ENCODE peak calls at places on chromosomes 1 and 21, in ten cellular contexts. One of them, this sample, is unnamed.

GRCh38 chr1:16397095-16397494 is 30.1 kb downstream of the SZRD1 start:
- DNase-seq in mesothelial cell of epicardium: no peak
- DNase-seq in stimulated activated CD4-positive, alpha-beta T cell treated with anti-CD3 and anti-CD28 coated beads, Interleukin-12 subunit alpha, Interleukin-12 subunit beta, amount 100 ng/mL, for 4 hours: no peak
- DNase-seq in activated naive CD8-positive, alpha-beta T cell treated with anti-CD3 and anti-CD28 coated beads, Interleukin-2, amount 50 U/mL, for 24 hours: no peak
- DNase-seq in AG09309: no peak
- DNase-seq in NCI-H446 treated with DMSO at 0.1 percent for 48 hours: no peak
- DNase-seq in SK-N-SH: no peak
- DNase-seq in RWPE1: no peak
- DNase-seq in Right ventricle myocardium inferior: no peak
- DNase-seq in substantia nigra: no peak
- DNase-seq in this sample: no peak

GRCh38 chr1:87918398-87918797 is 589.7 kb downstream of the LMO4 start:
- DNase-seq in mesothelial cell of epicardium: no peak
- DNase-seq in stimulated activated CD4-positive, alpha-beta T cell treated with anti-CD3 and anti-CD28 coated beads, Interleukin-12 subunit alpha, Interleukin-12 subunit beta, amount 100 ng/mL, for 4 hours: no peak
- DNase-seq in activated naive CD8-positive, alpha-beta T cell treated with anti-CD3 and anti-CD28 coated beads, Interleukin-2, amount 50 U/mL, for 24 hours: no peak
- DNase-seq in AG09309: no peak
- DNase-seq in NCI-H446 treated with DMSO at 0.1 percent for 48 hours: no peak
- DNase-seq in SK-N-SH: no peak
- DNase-seq in RWPE1: no peak
- DNase-seq in Right ventricle myocardium inferior: no peak
- DNase-seq in substantia nigra: no peak
- DNase-seq in this sample: no peak

GRCh38 chr1:89670168-89670567 is 37.2 kb downstream of the LRRC8C start:
- DNase-seq in mesothelial cell of epicardium: no peak
- DNase-seq in stimulated activated CD4-positive, alpha-beta T cell treated with anti-CD3 and anti-CD28 coated beads, Interleukin-12 subunit alpha, Interleukin-12 subunit beta, amount 100 ng/mL, for 4 hours: no peak
- DNase-seq in activated naive CD8-positive, alpha-beta T cell treated with anti-CD3 and anti-CD28 coated beads, Interleukin-2, amount 50 U/mL, for 24 hours: no peak
- DNase-seq in AG09309: no peak
- DNase-seq in NCI-H446 treated with DMSO at 0.1 percent for 48 hours: no peak
- DNase-seq in SK-N-SH: no peak
- DNase-seq in RWPE1: no peak
- DNase-seq in Right ventricle myocardium inferior: no peak
- DNase-seq in substantia nigra: no peak
- DNase-seq in this sample: peak

GRCh38 chr1:103546496-103546895 is 21.0 kb downstream of the RNPC3 start:
- DNase-seq in mesothelial cell of epicardium: no peak
- DNase-seq in stimulated activated CD4-positive, alpha-beta T cell treated with anti-CD3 and anti-CD28 coated beads, Interleukin-12 subunit alpha, Interleukin-12 subunit beta, amount 100 ng/mL, for 4 hours: no peak
- DNase-seq in activated naive CD8-positive, alpha-beta T cell treated with anti-CD3 and anti-CD28 coated beads, Interleukin-2, amount 50 U/mL, for 24 hours: no peak
- DNase-seq in AG09309: no peak
- DNase-seq in NCI-H446 treated with DMSO at 0.1 percent for 48 hours: no peak
- DNase-seq in SK-N-SH: no peak
- DNase-seq in RWPE1: no peak
- DNase-seq in Right ventricle myocardium inferior: no peak
- DNase-seq in substantia nigra: no peak
- DNase-seq in this sample: no peak

GRCh38 chr1:43619996-43620920 is 29.7 kb upstream of the KDM4A start:
- DNase-seq in mesothelial cell of epicardium: no peak
- DNase-seq in stimulated activated CD4-positive, alpha-beta T cell treated with anti-CD3 and anti-CD28 coated beads, Interleukin-12 subunit alpha, Interleukin-12 subunit beta, amount 100 ng/mL, for 4 hours: no peak
- DNase-seq in activated naive CD8-positive, alpha-beta T cell treated with anti-CD3 and anti-CD28 coated beads, Interleukin-2, amount 50 U/mL, for 24 hours: no peak
- DNase-seq in AG09309: no peak
- DNase-seq in NCI-H446 treated with DMSO at 0.1 percent for 48 hours: no peak
- DNase-seq in SK-N-SH: no peak
- DNase-seq in RWPE1: no peak
- DNase-seq in Right ventricle myocardium inferior: no peak
- DNase-seq in substantia nigra: no peak
- DNase-seq in this sample: no peak

GRCh38 chr1:184832517-184832916 is 77.9 kb upstream of the EDEM3 start:
- DNase-seq in mesothelial cell of epicardium: no peak
- DNase-seq in stimulated activated CD4-positive, alpha-beta T cell treated with anti-CD3 and anti-CD28 coated beads, Interleukin-12 subunit alpha, Interleukin-12 subunit beta, amount 100 ng/mL, for 4 hours: no peak
- DNase-seq in activated naive CD8-positive, alpha-beta T cell treated with anti-CD3 and anti-CD28 coated beads, Interleukin-2, amount 50 U/mL, for 24 hours: no peak
- DNase-seq in AG09309: no peak
- DNase-seq in NCI-H446 treated with DMSO at 0.1 percent for 48 hours: no peak
- DNase-seq in SK-N-SH: no peak
- DNase-seq in RWPE1: no peak
- DNase-seq in Right ventricle myocardium inferior: no peak
- DNase-seq in substantia nigra: no peak
- DNase-seq in this sample: no peak

GRCh38 chr1:14039894-14040430 is 340.0 kb downstream of the PRDM2 start:
- DNase-seq in mesothelial cell of epicardium: no peak
- DNase-seq in stimulated activated CD4-positive, alpha-beta T cell treated with anti-CD3 and anti-CD28 coated beads, Interleukin-12 subunit alpha, Interleukin-12 subunit beta, amount 100 ng/mL, for 4 hours: no peak
- DNase-seq in activated naive CD8-positive, alpha-beta T cell treated with anti-CD3 and anti-CD28 coated beads, Interleukin-2, amount 50 U/mL, for 24 hours: no peak
- DNase-seq in AG09309: no peak
- DNase-seq in NCI-H446 treated with DMSO at 0.1 percent for 48 hours: no peak
- DNase-seq in SK-N-SH: no peak
- DNase-seq in RWPE1: peak
- DNase-seq in Right ventricle myocardium inferior: no peak
- DNase-seq in substantia nigra: no peak
- DNase-seq in this sample: no peak

GRCh38 chr1:200988693-200989092 is 34.8 kb downstream of the KIF21B start:
- DNase-seq in mesothelial cell of epicardium: no peak
- DNase-seq in stimulated activated CD4-positive, alpha-beta T cell treated with anti-CD3 and anti-CD28 coated beads, Interleukin-12 subunit alpha, Interleukin-12 subunit beta, amount 100 ng/mL, for 4 hours: no peak
- DNase-seq in activated naive CD8-positive, alpha-beta T cell treated with anti-CD3 and anti-CD28 coated beads, Interleukin-2, amount 50 U/mL, for 24 hours: no peak
- DNase-seq in AG09309: no peak
- DNase-seq in NCI-H446 treated with DMSO at 0.1 percent for 48 hours: no peak
- DNase-seq in SK-N-SH: no peak
- DNase-seq in RWPE1: no peak
- DNase-seq in Right ventricle myocardium inferior: no peak
- DNase-seq in substantia nigra: no peak
- DNase-seq in this sample: no peak

GRCh38 chr1:179228783-179229213 is 679 bp downstream of the ABL2 start:
- DNase-seq in mesothelial cell of epicardium: peak
- DNase-seq in stimulated activated CD4-positive, alpha-beta T cell treated with anti-CD3 and anti-CD28 coated beads, Interleukin-12 subunit alpha, Interleukin-12 subunit beta, amount 100 ng/mL, for 4 hours: peak
- DNase-seq in activated naive CD8-positive, alpha-beta T cell treated with anti-CD3 and anti-CD28 coated beads, Interleukin-2, amount 50 U/mL, for 24 hours: peak
- DNase-seq in AG09309: no peak
- DNase-seq in NCI-H446 treated with DMSO at 0.1 percent for 48 hours: peak
- DNase-seq in SK-N-SH: peak
- DNase-seq in RWPE1: peak
- DNase-seq in Right ventricle myocardium inferior: peak
- DNase-seq in substantia nigra: no peak
- DNase-seq in this sample: peak

GRCh38 chr1:37267111-37267835 is 207.1 kb upstream of the ZC3H12A start:
- DNase-seq in mesothelial cell of epicardium: no peak
- DNase-seq in stimulated activated CD4-positive, alpha-beta T cell treated with anti-CD3 and anti-CD28 coated beads, Interleukin-12 subunit alpha, Interleukin-12 subunit beta, amount 100 ng/mL, for 4 hours: no peak
- DNase-seq in activated naive CD8-positive, alpha-beta T cell treated with anti-CD3 and anti-CD28 coated beads, Interleukin-2, amount 50 U/mL, for 24 hours: no peak
- DNase-seq in AG09309: no peak
- DNase-seq in NCI-H446 treated with DMSO at 0.1 percent for 48 hours: no peak
- DNase-seq in SK-N-SH: peak
- DNase-seq in RWPE1: no peak
- DNase-seq in Right ventricle myocardium inferior: no peak
- DNase-seq in substantia nigra: no peak
- DNase-seq in this sample: no peak

GRCh38 chr1:27536767-27537166 is 46.8 kb upstream of the WASF2 start:
- DNase-seq in mesothelial cell of epicardium: no peak
- DNase-seq in stimulated activated CD4-positive, alpha-beta T cell treated with anti-CD3 and anti-CD28 coated beads, Interleukin-12 subunit alpha, Interleukin-12 subunit beta, amount 100 ng/mL, for 4 hours: no peak
- DNase-seq in activated naive CD8-positive, alpha-beta T cell treated with anti-CD3 and anti-CD28 coated beads, Interleukin-2, amount 50 U/mL, for 24 hours: no peak
- DNase-seq in AG09309: peak
- DNase-seq in NCI-H446 treated with DMSO at 0.1 percent for 48 hours: peak
- DNase-seq in SK-N-SH: peak
- DNase-seq in RWPE1: no peak
- DNase-seq in Right ventricle myocardium inferior: no peak
- DNase-seq in substantia nigra: peak
- DNase-seq in this sample: no peak

GRCh38 chr1:9195651-9196050 is 38.9 kb upstream of the H6PD start:
- DNase-seq in mesothelial cell of epicardium: no peak
- DNase-seq in stimulated activated CD4-positive, alpha-beta T cell treated with anti-CD3 and anti-CD28 coated beads, Interleukin-12 subunit alpha, Interleukin-12 subunit beta, amount 100 ng/mL, for 4 hours: no peak
- DNase-seq in activated naive CD8-positive, alpha-beta T cell treated with anti-CD3 and anti-CD28 coated beads, Interleukin-2, amount 50 U/mL, for 24 hours: no peak
- DNase-seq in AG09309: no peak
- DNase-seq in NCI-H446 treated with DMSO at 0.1 percent for 48 hours: no peak
- DNase-seq in SK-N-SH: no peak
- DNase-seq in RWPE1: no peak
- DNase-seq in Right ventricle myocardium inferior: no peak
- DNase-seq in substantia nigra: no peak
- DNase-seq in this sample: no peak

GRCh38 chr21:20856926-20857325 is 141.3 kb upstream of the NCAM2 start:
- DNase-seq in mesothelial cell of epicardium: no peak
- DNase-seq in stimulated activated CD4-positive, alpha-beta T cell treated with anti-CD3 and anti-CD28 coated beads, Interleukin-12 subunit alpha, Interleukin-12 subunit beta, amount 100 ng/mL, for 4 hours: no peak
- DNase-seq in activated naive CD8-positive, alpha-beta T cell treated with anti-CD3 and anti-CD28 coated beads, Interleukin-2, amount 50 U/mL, for 24 hours: no peak
- DNase-seq in AG09309: no peak
- DNase-seq in NCI-H446 treated with DMSO at 0.1 percent for 48 hours: no peak
- DNase-seq in SK-N-SH: no peak
- DNase-seq in RWPE1: no peak
- DNase-seq in Right ventricle myocardium inferior: no peak
- DNase-seq in substantia nigra: no peak
- DNase-seq in this sample: no peak

GRCh38 chr21:41611966-41612606 is 104.1 kb upstream of the TMPRSS2 start:
- DNase-seq in mesothelial cell of epicardium: no peak
- DNase-seq in stimulated activated CD4-positive, alpha-beta T cell treated with anti-CD3 and anti-CD28 coated beads, Interleukin-12 subunit alpha, Interleukin-12 subunit beta, amount 100 ng/mL, for 4 hours: no peak
- DNase-seq in activated naive CD8-positive, alpha-beta T cell treated with anti-CD3 and anti-CD28 coated beads, Interleukin-2, amount 50 U/mL, for 24 hours: no peak
- DNase-seq in AG09309: no peak
- DNase-seq in NCI-H446 treated with DMSO at 0.1 percent for 48 hours: no peak
- DNase-seq in SK-N-SH: no peak
- DNase-seq in RWPE1: peak
- DNase-seq in Right ventricle myocardium inferior: no peak
- DNase-seq in substantia nigra: no peak
- DNase-seq in this sample: no peak

GRCh38 chr1:242542271-242542670 is 17.8 kb upstream of the PLD5 start:
- DNase-seq in mesothelial cell of epicardium: no peak
- DNase-seq in stimulated activated CD4-positive, alpha-beta T cell treated with anti-CD3 and anti-CD28 coated beads, Interleukin-12 subunit alpha, Interleukin-12 subunit beta, amount 100 ng/mL, for 4 hours: no peak
- DNase-seq in activated naive CD8-positive, alpha-beta T cell treated with anti-CD3 and anti-CD28 coated beads, Interleukin-2, amount 50 U/mL, for 24 hours: no peak
- DNase-seq in AG09309: no peak
- DNase-seq in NCI-H446 treated with DMSO at 0.1 percent for 48 hours: no peak
- DNase-seq in SK-N-SH: no peak
- DNase-seq in RWPE1: no peak
- DNase-seq in Right ventricle myocardium inferior: no peak
- DNase-seq in substantia nigra: no peak
- DNase-seq in this sample: no peak

GRCh38 chr1:149995927-149996326 is 14.6 kb downstream of the OTUD7B start:
- DNase-seq in mesothelial cell of epicardium: no peak
- DNase-seq in stimulated activated CD4-positive, alpha-beta T cell treated with anti-CD3 and anti-CD28 coated beads, Interleukin-12 subunit alpha, Interleukin-12 subunit beta, amount 100 ng/mL, for 4 hours: no peak
- DNase-seq in activated naive CD8-positive, alpha-beta T cell treated with anti-CD3 and anti-CD28 coated beads, Interleukin-2, amount 50 U/mL, for 24 hours: peak
- DNase-seq in AG09309: no peak
- DNase-seq in NCI-H446 treated with DMSO at 0.1 percent for 48 hours: no peak
- DNase-seq in SK-N-SH: no peak
- DNase-seq in RWPE1: peak
- DNase-seq in Right ventricle myocardium inferior: no peak
- DNase-seq in substantia nigra: no peak
- DNase-seq in this sample: no peak

This sample was measured in stimulated activated naive B cell treated with anti-CD40 and anti-IgM and Interleukin-4, amounts not matched to agents 10 μg/mL and 1 μg/mL and 100 μg/mL, for 72 hours.